ENCODE peak calls at places on chromosomes 1 and 21, in nine cellular contexts. One of them, this sample, is unnamed.
A peak's percentile ranks its signal among the peaks of the same experiment; 100 is the strongest.

GRCh38 chr21:30408782-30409494 is 13.1 kb downstream of the KRTAP13-1 start:
- DNase-seq in RWPE2: peak; percentile 57
- DNase-seq in tibial artery: no peak
- DNase-seq in tibial nerve: no peak
- DNase-seq in heart left ventricle: peak; percentile 42
- DNase-seq in kidney: no peak
- DNase-seq in left ventricle myocardium inferior: no peak
- DNase-seq in breast epithelium: peak; percentile 59
- DNase-seq in stomach: peak; percentile 66
- DNase-seq in this sample: peak; percentile 34

GRCh38 chr1:59055908-59056719 is 240.8 kb upstream of the FGGY start:
- DNase-seq in tibial nerve: no peak
- DNase-seq in stomach: peak; percentile 36
- DNase-seq in RWPE2: no peak
- DNase-seq in kidney: no peak
- DNase-seq in heart left ventricle: no peak
- DNase-seq in breast epithelium: no peak
- DNase-seq in left ventricle myocardium inferior: no peak
- DNase-seq in tibial artery: no peak
- DNase-seq in this sample: no peak

GRCh38 chr1:76901158-76901767 is 34.0 kb downstream of the ST6GALNAC5 start:
- DNase-seq in breast epithelium: no peak
- DNase-seq in kidney: no peak
- DNase-seq in stomach: no peak
- DNase-seq in tibial artery: no peak
- DNase-seq in left ventricle myocardium inferior: no peak
- DNase-seq in heart left ventricle: no peak
- DNase-seq in tibial nerve: no peak
- DNase-seq in RWPE2: no peak
- DNase-seq in this sample: peak; percentile 56

GRCh38 chr21:42862774-42863503 is 16.4 kb downstream of the WDR4 start:
- DNase-seq in kidney: peak; percentile 68
- DNase-seq in heart left ventricle: no peak
- DNase-seq in stomach: peak; percentile 52
- DNase-seq in RWPE2: no peak
- DNase-seq in left ventricle myocardium inferior: no peak
- DNase-seq in tibial artery: no peak
- DNase-seq in breast epithelium: no peak
- DNase-seq in tibial nerve: no peak
- DNase-seq in this sample: no peak

GRCh38 chr1:196148367-196148970 is 459.8 kb downstream of the KCNT2 start:
- DNase-seq in RWPE2: no peak
- DNase-seq in breast epithelium: no peak
- DNase-seq in tibial artery: no peak
- DNase-seq in left ventricle myocardium inferior: no peak
- DNase-seq in heart left ventricle: no peak
- DNase-seq in kidney: no peak
- DNase-seq in stomach: no peak
- DNase-seq in tibial nerve: no peak
- DNase-seq in this sample: no peak

GRCh38 chr1:173205146-173206051 is 1.7 kb downstream of the TNFSF4 start:
- DNase-seq in RWPE2: no peak
- DNase-seq in tibial artery: no peak
- DNase-seq in left ventricle myocardium inferior: no peak
- DNase-seq in heart left ventricle: no peak
- DNase-seq in kidney: no peak
- DNase-seq in tibial nerve: no peak
- DNase-seq in stomach: no peak
- DNase-seq in breast epithelium: no peak
- DNase-seq in this sample: peak; percentile 62

GRCh38 chr1:172167801-172168596 is 252.5 kb upstream of the C1orf105 start:
- DNase-seq in stomach: no peak
- DNase-seq in breast epithelium: no peak
- DNase-seq in tibial nerve: no peak
- DNase-seq in left ventricle myocardium inferior: no peak
- DNase-seq in heart left ventricle: no peak
- DNase-seq in tibial artery: no peak
- DNase-seq in kidney: no peak
- DNase-seq in RWPE2: no peak
- DNase-seq in this sample: no peak

GRCh38 chr1:212684076-212684475 is 15.6 kb downstream of the BATF3 start:
- DNase-seq in heart left ventricle: no peak
- DNase-seq in stomach: no peak
- DNase-seq in kidney: no peak
- DNase-seq in tibial nerve: no peak
- DNase-seq in breast epithelium: no peak
- DNase-seq in left ventricle myocardium inferior: no peak
- DNase-seq in RWPE2: no peak
- DNase-seq in tibial artery: no peak
- DNase-seq in this sample: no peak

GRCh38 chr1:237386362-237387143 is 344.6 kb downstream of the RYR2 start:
- DNase-seq in breast epithelium: no peak
- DNase-seq in left ventricle myocardium inferior: no peak
- DNase-seq in heart left ventricle: no peak
- DNase-seq in tibial nerve: no peak
- DNase-seq in stomach: no peak
- DNase-seq in RWPE2: no peak
- DNase-seq in tibial artery: no peak
- DNase-seq in kidney: no peak
- DNase-seq in this sample: no peak

GRCh38 chr1:2480986-2481364 is 4.9 kb downstream of the PLCH2 start:
- DNase-seq in RWPE2: no peak
- DNase-seq in stomach: peak; percentile 60
- DNase-seq in kidney: peak; percentile 94
- DNase-seq in heart left ventricle: no peak
- DNase-seq in left ventricle myocardium inferior: no peak
- DNase-seq in tibial artery: no peak
- DNase-seq in breast epithelium: peak; percentile 74
- DNase-seq in tibial nerve: no peak
- DNase-seq in this sample: no peak

GRCh38 chr1:51621161-51621560 is 4.3 kb downstream of the OSBPL9 start:
- DNase-seq in stomach: no peak
- DNase-seq in tibial nerve: no peak
- DNase-seq in left ventricle myocardium inferior: no peak
- DNase-seq in heart left ventricle: no peak
- DNase-seq in kidney: no peak
- DNase-seq in breast epithelium: no peak
- DNase-seq in RWPE2: no peak
- DNase-seq in tibial artery: no peak
- DNase-seq in this sample: no peak

GRCh38 chr21:34184232-34184631 is 110.9 kb downstream of the MRPS6 start:
- DNase-seq in tibial nerve: no peak
- DNase-seq in kidney: no peak
- DNase-seq in heart left ventricle: no peak
- DNase-seq in left ventricle myocardium inferior: no peak
- DNase-seq in stomach: no peak
- DNase-seq in breast epithelium: no peak
- DNase-seq in tibial artery: no peak
- DNase-seq in RWPE2: no peak
- DNase-seq in this sample: no peak

GRCh38 chr1:20158358-20159070 is 19.4 kb downstream of the PLA2G2F start:
- DNase-seq in tibial artery: no peak
- DNase-seq in tibial nerve: no peak
- DNase-seq in stomach: no peak
- DNase-seq in RWPE2: peak; percentile 12
- DNase-seq in left ventricle myocardium inferior: no peak
- DNase-seq in heart left ventricle: no peak
- DNase-seq in breast epithelium: no peak
- DNase-seq in kidney: peak; percentile 13
- DNase-seq in this sample: no peak

GRCh38 chr1:204250428-204251030 is 36.7 kb upstream of the GOLT1A start:
- DNase-seq in breast epithelium: no peak
- DNase-seq in kidney: no peak
- DNase-seq in tibial artery: no peak
- DNase-seq in left ventricle myocardium inferior: no peak
- DNase-seq in tibial nerve: no peak
- DNase-seq in RWPE2: no peak
- DNase-seq in heart left ventricle: no peak
- DNase-seq in stomach: no peak
- DNase-seq in this sample: no peak

GRCh38 chr1:2312589-2313301 is 78.6 kb downstream of the MORN1 start:
- DNase-seq in breast epithelium: no peak
- DNase-seq in tibial artery: peak; percentile 92
- DNase-seq in stomach: peak; percentile 48
- DNase-seq in heart left ventricle: no peak
- DNase-seq in tibial nerve: peak; percentile 50
- DNase-seq in left ventricle myocardium inferior: no peak
- DNase-seq in RWPE2: no peak
- DNase-seq in kidney: no peak
- DNase-seq in this sample: no peak

GRCh38 chr1:96842215-96842614 is 120.6 kb downstream of the PTBP2 start:
- DNase-seq in tibial artery: no peak
- DNase-seq in stomach: no peak
- DNase-seq in kidney: no peak
- DNase-seq in breast epithelium: no peak
- DNase-seq in left ventricle myocardium inferior: no peak
- DNase-seq in tibial nerve: no peak
- DNase-seq in heart left ventricle: no peak
- DNase-seq in RWPE2: no peak
- DNase-seq in this sample: no peak

DNA sequence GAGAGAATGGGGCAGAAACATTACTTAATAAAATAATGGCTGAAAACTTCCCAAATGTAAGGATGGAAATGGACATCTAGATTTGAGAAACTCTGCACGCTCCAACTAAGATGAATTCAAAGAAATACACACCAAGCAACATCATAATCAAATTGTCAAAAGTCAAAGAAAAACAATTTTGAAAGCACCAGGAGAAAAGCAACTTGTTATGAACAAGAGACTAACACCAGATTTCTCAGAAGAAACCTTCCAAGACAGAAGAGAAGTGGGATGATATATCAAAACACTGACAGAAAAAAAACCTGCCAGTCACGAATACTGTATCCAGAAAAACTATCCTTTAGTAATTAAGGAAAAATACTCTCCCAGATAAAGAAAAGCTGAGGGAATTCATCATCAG is 208.6 kb upstream of the SAMSN1 start:
- DNase-seq in breast epithelium: no peak
- DNase-seq in tibial artery: no peak
- DNase-seq in kidney: no peak
- DNase-seq in stomach: no peak
- DNase-seq in tibial nerve: no peak
- DNase-seq in left ventricle myocardium inferior: no peak
- DNase-seq in RWPE2: no peak
- DNase-seq in heart left ventricle: no peak
- DNase-seq in this sample: no peak
- H3K4me3 ChIP-seq in breast epithelium: no peak overlapping the region
- H3K4me3 ChIP-seq in tibial artery: no peak overlapping the region
- H3K4me3 ChIP-seq in kidney: no peak overlapping the region
- H3K4me3 ChIP-seq in stomach: no peak overlapping the region
- H3K4me3 ChIP-seq in tibial nerve: no peak overlapping the region
- H3K4me3 ChIP-seq in left ventricle myocardium inferior: no peak overlapping the region
- H3K4me3 ChIP-seq in RWPE2: no peak overlapping the region
- H3K4me3 ChIP-seq in heart left ventricle: no peak overlapping the region
- H3K4me3 ChIP-seq in this sample: no peak overlapping the region

GRCh38 chr1:101101362-101101761 is 75.8 kb upstream of the DPH5 start:
- DNase-seq in stomach: no peak
- DNase-seq in tibial artery: no peak
- DNase-seq in left ventricle myocardium inferior: no peak
- DNase-seq in kidney: no peak
- DNase-seq in breast epithelium: no peak
- DNase-seq in RWPE2: no peak
- DNase-seq in tibial nerve: no peak
- DNase-seq in heart left ventricle: no peak
- DNase-seq in this sample: no peak

GRCh38 chr1:101098327-101098726 is 72.7 kb upstream of the DPH5 start:
- DNase-seq in heart left ventricle: no peak
- DNase-seq in tibial artery: no peak
- DNase-seq in kidney: no peak
- DNase-seq in breast epithelium: no peak
- DNase-seq in tibial nerve: no peak
- DNase-seq in stomach: no peak
- DNase-seq in left ventricle myocardium inferior: no peak
- DNase-seq in RWPE2: no peak
- DNase-seq in this sample: no peak

GRCh38 chr1:101102757-101103156 is 77.2 kb upstream of the DPH5 start:
- DNase-seq in kidney: no peak
- DNase-seq in tibial artery: no peak
- DNase-seq in stomach: no peak
- DNase-seq in RWPE2: no peak
- DNase-seq in breast epithelium: no peak
- DNase-seq in tibial nerve: no peak
- DNase-seq in left ventricle myocardium inferior: no peak
- DNase-seq in heart left ventricle: no peak
- DNase-seq in this sample: no peak

GRCh38 chr1:101098907-101099306 is 73.3 kb upstream of the DPH5 start:
- DNase-seq in tibial nerve: no peak
- DNase-seq in breast epithelium: no peak
- DNase-seq in tibial artery: no peak
- DNase-seq in left ventricle myocardium inferior: no peak
- DNase-seq in stomach: no peak
- DNase-seq in RWPE2: no peak
- DNase-seq in heart left ventricle: no peak
- DNase-seq in kidney: no peak
- DNase-seq in this sample: no peak

DNA sequence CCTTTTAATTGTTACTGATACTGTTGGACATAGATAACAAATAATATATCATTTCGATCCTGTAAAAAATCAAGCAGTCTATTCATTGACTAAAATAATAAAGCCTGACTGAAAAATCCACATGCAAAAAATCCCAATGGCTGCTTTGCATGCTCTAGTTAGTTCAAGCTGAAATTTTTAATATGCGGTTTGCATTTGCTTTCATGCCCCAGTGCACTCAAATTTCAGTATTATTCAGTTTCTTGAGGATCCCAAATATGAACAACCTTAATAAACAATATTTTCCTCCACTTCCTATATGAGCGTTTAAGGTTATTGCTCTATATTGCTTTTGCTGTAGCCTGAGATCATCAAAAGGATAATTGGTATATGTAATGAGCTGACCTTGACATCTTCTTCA is 75.1 kb upstream of the DPH5 start:
- DNase-seq in breast epithelium: no peak
- DNase-seq in stomach: no peak
- DNase-seq in kidney: no peak
- DNase-seq in tibial artery: no peak
- DNase-seq in tibial nerve: no peak
- DNase-seq in heart left ventricle: no peak
- DNase-seq in RWPE2: no peak
- DNase-seq in left ventricle myocardium inferior: no peak
- DNase-seq in this sample: no peak
- H3K27ac ChIP-seq in breast epithelium: no peak overlapping the region
- H3K27ac ChIP-seq in stomach: no peak overlapping the region
- H3K27ac ChIP-seq in kidney: no peak overlapping the region
- H3K27ac ChIP-seq in tibial artery: no peak overlapping the region
- H3K27ac ChIP-seq in tibial nerve: no peak overlapping the region
- H3K27ac ChIP-seq in heart left ventricle: no peak overlapping the region
- H3K27ac ChIP-seq in RWPE2: no peak overlapping the region
- H3K27ac ChIP-seq in left ventricle myocardium inferior: no peak overlapping the region
- H3K27ac ChIP-seq in this sample: no peak overlapping the region

GRCh38 chr1:155223017-155223416 is 14.5 kb downstream of the MTX1 start:
- DNase-seq in stomach: no peak
- DNase-seq in RWPE2: no peak
- DNase-seq in tibial nerve: no peak
- DNase-seq in breast epithelium: no peak
- DNase-seq in left ventricle myocardium inferior: no peak
- DNase-seq in heart left ventricle: no peak
- DNase-seq in kidney: no peak
- DNase-seq in tibial artery: no peak
- DNase-seq in this sample: no peak
- H3K4me1 ChIP-seq in stomach: peaks cover 49% of the 10 kb centered on the region
- H3K4me1 ChIP-seq in RWPE2: peaks cover 18% of the 10 kb centered on the region
- H3K4me1 ChIP-seq in tibial nerve: peaks cover 3% of the 10 kb centered on the region
- H3K4me1 ChIP-seq in breast epithelium: no peaks in the 10 kb centered on the region
- H3K4me1 ChIP-seq in left ventricle myocardium inferior: peaks cover 18% of the 10 kb centered on the region
- H3K4me1 ChIP-seq in heart left ventricle: no peaks in the 10 kb centered on the region
- H3K4me1 ChIP-seq in kidney: peaks cover 11% of the 10 kb centered on the region
- H3K4me1 ChIP-seq in tibial artery: peaks cover 16% of the 10 kb centered on the region
- H3K4me1 ChIP-seq in this sample: peaks cover 21% of the 10 kb centered on the region

GRCh38 chr1:116006486-116006964 is 30.2 kb downstream of the SLC22A15 start:
- DNase-seq in RWPE2: no peak
- DNase-seq in kidney: no peak
- DNase-seq in tibial nerve: no peak
- DNase-seq in tibial artery: no peak
- DNase-seq in left ventricle myocardium inferior: no peak
- DNase-seq in breast epithelium: no peak
- DNase-seq in stomach: no peak
- DNase-seq in heart left ventricle: no peak
- DNase-seq in this sample: peak; percentile 70
- H3K4me3 ChIP-seq in RWPE2: no peak overlapping the region
- H3K4me3 ChIP-seq in kidney: no peak overlapping the region
- H3K4me3 ChIP-seq in tibial nerve: no peak overlapping the region
- H3K4me3 ChIP-seq in tibial artery: no peak overlapping the region
- H3K4me3 ChIP-seq in left ventricle myocardium inferior: no peak overlapping the region
- H3K4me3 ChIP-seq in breast epithelium: no peak overlapping the region
- H3K4me3 ChIP-seq in stomach: no peak overlapping the region
- H3K4me3 ChIP-seq in heart left ventricle: no peak overlapping the region
- H3K4me3 ChIP-seq in this sample: peak overlapping the region; percentile 83

This sample was measured in CD4-positive, CD25-positive, alpha-beta regulatory T cell.